ENCODE peak calls at places on chromosomes 7 and 10, in six cellular contexts. S, W, D, I, F and H are unnamed samples.

GRCh38 chr7:123845823-123846216 is 851 bp downstream of the HYAL4 start:
- DNase-seq in I (no peak), S (no peak), F (no peak), W (no peak), D (no peak), H (no peak)

GRCh38 chr7:99772565-99772964 is 11.4 kb downstream of the CYP3A4 start:
- DNase-seq in W (no peak), S (no peak), I (no peak), F (no peak), D (no peak), H (no peak)

GRCh38 chr10:124640538-124641231 is 103.5 kb downstream of the FAM53B start:
- DNase-seq in I (no peak), W (peak), D (no peak), F (no peak), S (peak), H (no peak)

GRCh38 chr10:116848912-116849270 is 408 bp upstream of the ENO4 start:
- DNase-seq in D (no peak), F (no peak), S (no peak), W (no peak), I (no peak), H (no peak)

GRCh38 chr10:6379015-6379776 is 176.5 kb downstream of the PFKFB3 start:
- DNase-seq in I (no peak), F (no peak), D (no peak), W (no peak), S (peak), H (no peak)

GRCh38 chr7:39413866-39414668 is 152.1 kb upstream of the YAE1 start:
- DNase-seq in S (peak), D (peak), I (peak), F (peak), W (no peak), H (peak)

GRCh38 chr10:46527241-46527811 is 29.1 kb downstream of the GPRIN2 start:
- DNase-seq in D (no peak), I (peak), F (no peak), W (no peak), S (no peak), H (no peak)

GRCh38 chr10:56831681-56832080 is 470.6 kb upstream of the ZWINT start:
- DNase-seq in F (no peak), W (no peak), I (no peak), S (no peak), D (no peak), H (no peak)

GRCh38 chr10:70592186-70592735 is 10.3 kb downstream of the PRF1 start:
- DNase-seq in D (no peak), W (no peak), I (no peak), S (no peak), F (no peak), H (no peak)

GRCh38 chr7:151008143-151008510 is 16.2 kb downstream of the ATG9B start:
- DNase-seq in W (no peak), D (peak), F (no peak), I (no peak), S (peak), H (no peak)

GRCh38 chr7:4014649-4015048 is 667.4 kb upstream of the FOXK1 start:
- DNase-seq in D (no peak), S (no peak), W (no peak), I (no peak), F (no peak), H (no peak)

GRCh38 chr10:81367132-81367531 is 507.9 kb upstream of the NRG3 start:
- DNase-seq in W (no peak), F (no peak), I (no peak), D (no peak), S (no peak), H (no peak)

GRCh38 chr7:4820968-4821471 is 40.8 kb downstream of the PAPOLB start:
- DNase-seq in F (no peak), S (no peak), I (no peak), W (no peak), D (no peak), H (no peak)

GRCh38 chr7:107948645-107949442 is 54.1 kb downstream of the LAMB1 start:
- DNase-seq in I (no peak), W (peak), F (peak), S (peak), D (peak), H (peak)

GRCh38 chr7:43586251-43586900 is 3.5 kb downstream of the STK17A start:
- DNase-seq in D (no peak), I (no peak), W (peak), S (no peak), F (peak), H (no peak)

GRCh38 chr10:83302623-83303022 is 836.7 kb upstream of the GHITM start:
- DNase-seq in S (no peak), D (no peak), I (no peak), F (no peak), W (no peak), H (no peak)

GRCh38 chr7:92251181-92251580 is 5.4 kb downstream of the ANKIB1 start:
- DNase-seq in F (no peak), W (no peak), D (no peak), S (no peak), I (no peak), H (no peak)

GRCh38 chr7:2530076-2530967 is 10.7 kb downstream of the LFNG start:
- DNase-seq in S (no peak), F (no peak), W (no peak), D (peak), I (no peak), H (peak)

GRCh38 chr10:119533473-119533872 is 9.0 kb downstream of the RGS10 start:
- DNase-seq in W (no peak), I (no peak), F (no peak), D (no peak), S (no peak), H (no peak)